ENCODE peak calls at places on chromosomes 12 and 14, in four cellular contexts. R is stimulated activated CD4-positive, alpha-beta T cell treated with anti-CD3 and anti-CD28 coated beads, TNF-alpha, amount 100 ng/mL, for 4 hours; X is activated CD4-positive, alpha-beta T cell treated with anti-CD3 and anti-CD28 coated beads for 48 hours; Y is astrocyte of the cerebellum. M is an unnamed sample.

GRCh38 chr14:35578639-35579038 is 44.7 kb downstream of the INSM2 start:
- DNase-seq in R (no peak), X (no peak), Y (no peak), M (no peak)

GRCh38 chr12:50394469-50395029 is 1.9 kb downstream of the FAM186A start:
- DNase-seq in R (no peak), X (no peak), Y (no peak), M (no peak)

GRCh38 chr12:95574799-95575452 is 23.6 kb upstream of the USP44 start:
- DNase-seq in R (no peak), X (no peak), Y (peak), M (no peak)

GRCh38 chr12:132014092-132014914 is 64.6 kb downstream of the EP400 start:
- DNase-seq in R (no peak), X (no peak), Y (no peak), M (no peak)

GRCh38 chr12:105975351-105975750 is 163.4 kb downstream of the NUAK1 start:
- DNase-seq in R (no peak), X (no peak), Y (no peak), M (no peak)

GRCh38 chr12:94290353-94290752 is 142.0 kb downstream of the PLXNC1 start:
- DNase-seq in R (no peak), X (no peak), Y (no peak), M (no peak)

GRCh38 chr14:74377976-74378690 is 29.9 kb downstream of the VRTN start:
- DNase-seq in R (no peak), X (no peak), Y (no peak), M (no peak)

GRCh38 chr12:22034709-22035506 is 11.1 kb upstream of the CMAS start:
- DNase-seq in R (no peak), X (no peak), Y (no peak), M (no peak)

GRCh38 chr14:101875041-101875725 is 89.2 kb upstream of the DYNC1H1 start:
- DNase-seq in R (no peak), X (no peak), Y (no peak), M (no peak)

GRCh38 chr12:111767362-111768158 is 827 bp downstream of the ALDH2 start:
- DNase-seq in R (no peak), X (no peak), Y (no peak), M (no peak)

GRCh38 chr14:72525087-72525909 is 368.6 kb downstream of the DPF3 start:
- DNase-seq in R (no peak), X (no peak), Y (no peak), M (no peak)

GRCh38 chr12:16604853-16605252 is 1.1 kb downstream of the LMO3 start:
- DNase-seq in R (no peak), X (no peak), Y (no peak), M (no peak)

GRCh38 chr14:104821971-104822608 is 21.2 kb downstream of the ZBTB42 start:
- DNase-seq in R (no peak), X (no peak), Y (no peak), M (no peak)

GRCh38 chr14:79842270-79842669 is 369.0 kb downstream of the DIO2 start:
- DNase-seq in R (no peak), X (no peak), Y (peak), M (no peak)

GRCh38 chr14:72515779-72516770 is 377.8 kb downstream of the DPF3 start:
- DNase-seq in R (no peak), X (no peak), Y (peak), M (no peak)

GRCh38 chr12:47736216-47736615 is 10.9 kb upstream of the ENDOU start:
- DNase-seq in R (no peak), X (no peak), Y (no peak), M (no peak)

GRCh38 chr14:89117017-89117416 is 292.6 kb downstream of the TTC8 start:
- DNase-seq in R (no peak), X (no peak), Y (no peak), M (no peak)

GRCh38 chr12:124863409-124864325 is at the start of gene SCARB1:
- DNase-seq in R (peak), X (peak), Y (peak), M (peak)

GRCh38 chr12:15278816-15279658 is 43.3 kb upstream of the PTPRO start:
- DNase-seq in R (no peak), X (no peak), Y (peak), M (no peak)

GRCh38 chr12:126464157-126464556 is 1398.9 kb downstream of the AACS start:
- DNase-seq in R (no peak), X (no peak), Y (no peak), M (no peak)

GRCh38 chr12:95169368-95169767 is 47.9 kb downstream of the FGD6 start:
- DNase-seq in R (no peak), X (no peak), Y (peak), M (no peak)

GRCh38 chr12:103529306-103529705 is 33.5 kb upstream of the C12orf42 start:
- DNase-seq in R (no peak), X (no peak), Y (no peak), M (no peak)

GRCh38 chr12:123431951-123432886 is 4.3 kb downstream of the RILPL2 start:
- DNase-seq in R (no peak), X (peak), Y (no peak), M (no peak)

GRCh38 chr12:100717733-100718067 is 76.9 kb upstream of the ANO4 start:
- DNase-seq in R (no peak), X (no peak), Y (no peak), M (no peak)

GRCh38 chr12:115443351-115443938 is 759.5 kb upstream of the TBX3 start:
- DNase-seq in R (no peak), X (no peak), Y (no peak), M (no peak)

GRCh38 chr12:74890237-74890599 is 319.4 kb downstream of the KCNC2 start:
- DNase-seq in R (no peak), X (no peak), Y (peak), M (no peak)

GRCh38 chr12:121534495-121535148 is 46.2 kb downstream of the KDM2B start:
- DNase-seq in R (peak), X (peak), Y (no peak), M (no peak)

GRCh38 chr14:53209370-53209769 is 56.2 kb upstream of the DDHD1 start:
- DNase-seq in R (no peak), X (no peak), Y (no peak), M (no peak)

GRCh38 chr12:113658030-113658655 is 186.5 kb upstream of the LHX5 start:
- DNase-seq in R (no peak), X (no peak), Y (no peak), M (no peak)

GRCh38 chr14:98198385-98198784 is 1073.6 kb downstream of the BCL11B start:
- DNase-seq in R (no peak), X (peak), Y (no peak), M (no peak)

GRCh38 chr14:105205718-105206208 is 24.7 kb upstream of the NUDT14 start:
- DNase-seq in R (no peak), X (no peak), Y (no peak), M (no peak)

GRCh38 chr12:68428724-68429580 is 96.8 kb upstream of the MDM1 start:
- DNase-seq in R (no peak), X (no peak), Y (no peak), M (no peak)

GRCh38 chr12:116736962-116737773 is 701 bp downstream of the SPRING1 start:
- DNase-seq in R (no peak), X (peak), Y (no peak), M (no peak)

GRCh38 chr12:47082963-47083621 is 3.3 kb upstream of the AMIGO2 start:
- DNase-seq in R (no peak), X (no peak), Y (peak), M (no peak)

GRCh38 chr12:75322464-75322863 is 7.7 kb downstream of the CAPS2 start:
- DNase-seq in R (no peak), X (no peak), Y (no peak), M (no peak)

M was measured in amygdala.